ENCODE peak calls at places on chromosomes 2 and 18, in four cellular contexts. One of them, this sample, is unnamed.

GRCh38 chr2:121868652-121869051 is 113.2 kb downstream of the TSN start:
- DNase-seq in adrenal gland: no peak
- DNase-seq in CD8-positive, alpha-beta T cell: no peak
- DNase-seq in sigmoid colon: no peak
- DNase-seq in this sample: no peak

GRCh38 chr2:204625135-204625534 is 79.9 kb downstream of the PARD3B start:
- DNase-seq in adrenal gland: no peak
- DNase-seq in CD8-positive, alpha-beta T cell: no peak
- DNase-seq in sigmoid colon: no peak
- DNase-seq in this sample: no peak

GRCh38 chr18:13235981-13236380 is 17.4 kb downstream of the LDLRAD4 start:
- DNase-seq in adrenal gland: peak; percentile 21
- DNase-seq in CD8-positive, alpha-beta T cell: no peak
- DNase-seq in sigmoid colon: peak; percentile 91
- DNase-seq in this sample: no peak

GRCh38 chr18:73824684-73825083 is 322.9 kb downstream of the FBXO15 start:
- DNase-seq in adrenal gland: no peak
- DNase-seq in CD8-positive, alpha-beta T cell: no peak
- DNase-seq in sigmoid colon: no peak
- DNase-seq in this sample: no peak

GRCh38 chr18:79772865-79773696 is 24.7 kb upstream of the KCNG2 start:
- DNase-seq in adrenal gland: no peak
- DNase-seq in CD8-positive, alpha-beta T cell: no peak
- DNase-seq in sigmoid colon: peak; percentile 38
- DNase-seq in this sample: no peak

GRCh38 chr18:23640023-23640422 is 22.7 kb downstream of the ANKRD29 start:
- DNase-seq in adrenal gland: no peak
- DNase-seq in CD8-positive, alpha-beta T cell: no peak
- DNase-seq in sigmoid colon: no peak
- DNase-seq in this sample: no peak

GRCh38 chr18:58584219-58585127 is 44.4 kb downstream of the ALPK2 start:
- DNase-seq in adrenal gland: no peak
- DNase-seq in CD8-positive, alpha-beta T cell: no peak
- DNase-seq in sigmoid colon: no peak
- DNase-seq in this sample: no peak

GRCh38 chr2:176419591-176420071 is 150.4 kb downstream of the MTX2 start:
- DNase-seq in adrenal gland: no peak
- DNase-seq in CD8-positive, alpha-beta T cell: no peak
- DNase-seq in sigmoid colon: no peak
- DNase-seq in this sample: no peak

GRCh38 chr2:221203138-221203537 is 369.0 kb downstream of the EPHA4 start:
- DNase-seq in adrenal gland: no peak
- DNase-seq in CD8-positive, alpha-beta T cell: no peak
- DNase-seq in sigmoid colon: no peak
- DNase-seq in this sample: no peak

GRCh38 chr2:127218843-127219715 is 1.0 kb downstream of the CYP27C1 start:
- DNase-seq in adrenal gland: no peak
- DNase-seq in CD8-positive, alpha-beta T cell: no peak
- DNase-seq in sigmoid colon: no peak
- DNase-seq in this sample: no peak

GRCh38 chr2:219469186-219469724 is 29.4 kb upstream of the GMPPA start:
- DNase-seq in adrenal gland: peak; percentile 13
- DNase-seq in CD8-positive, alpha-beta T cell: no peak
- DNase-seq in sigmoid colon: no peak
- DNase-seq in this sample: no peak

GRCh38 chr2:47744074-47744473 is 38.9 kb upstream of the MSH6 start:
- DNase-seq in adrenal gland: no peak
- DNase-seq in CD8-positive, alpha-beta T cell: no peak
- DNase-seq in sigmoid colon: no peak
- DNase-seq in this sample: no peak

GRCh38 chr2:50514881-50515280 is 517.1 kb downstream of the NRXN1 start:
- DNase-seq in adrenal gland: no peak
- DNase-seq in CD8-positive, alpha-beta T cell: no peak
- DNase-seq in sigmoid colon: no peak
- DNase-seq in this sample: no peak

GRCh38 chr2:130797493-130798435 is 39.0 kb upstream of the ARHGEF4 start:
- DNase-seq in adrenal gland: peak; percentile 92
- DNase-seq in CD8-positive, alpha-beta T cell: peak; percentile 77
- DNase-seq in sigmoid colon: peak; percentile 92
- DNase-seq in this sample: peak; percentile 93

GRCh38 chr18:22186484-22186971 is 17.1 kb downstream of the GATA6 start:
- DNase-seq in adrenal gland: peak; percentile 67
- DNase-seq in CD8-positive, alpha-beta T cell: no peak
- DNase-seq in sigmoid colon: no peak
- DNase-seq in this sample: no peak

GRCh38 chr2:225399509-225399908 is at the start of gene NYAP2:
- DNase-seq in adrenal gland: no peak
- DNase-seq in CD8-positive, alpha-beta T cell: no peak
- DNase-seq in sigmoid colon: no peak
- DNase-seq in this sample: no peak

GRCh38 chr2:216765810-216766259 is 70.5 kb upstream of the IGFBP5 start:
- DNase-seq in adrenal gland: peak; percentile 78
- DNase-seq in CD8-positive, alpha-beta T cell: no peak
- DNase-seq in sigmoid colon: no peak
- DNase-seq in this sample: peak; percentile 68

GRCh38 chr2:10477443-10478297 is 29.5 kb upstream of the ODC1 start:
- DNase-seq in adrenal gland: no peak
- DNase-seq in CD8-positive, alpha-beta T cell: no peak
- DNase-seq in sigmoid colon: peak; percentile 34
- DNase-seq in this sample: no peak

GRCh38 chr2:10977003-10977402 is 65.3 kb downstream of the KCNF1 start:
- DNase-seq in adrenal gland: no peak
- DNase-seq in CD8-positive, alpha-beta T cell: no peak
- DNase-seq in sigmoid colon: no peak
- DNase-seq in this sample: no peak

GRCh38 chr2:139353874-139354273 is 573.7 kb upstream of the NXPH2 start:
- DNase-seq in adrenal gland: no peak
- DNase-seq in CD8-positive, alpha-beta T cell: no peak
- DNase-seq in sigmoid colon: no peak
- DNase-seq in this sample: no peak

GRCh38 chr2:69149631-69150215 is 136.7 kb downstream of the ANTXR1 start:
- DNase-seq in adrenal gland: peak; percentile 81
- DNase-seq in CD8-positive, alpha-beta T cell: no peak
- DNase-seq in sigmoid colon: peak; percentile 84
- DNase-seq in this sample: peak; percentile 60

GRCh38 chr2:30282081-30282480 is 50.7 kb downstream of the LBH start:
- DNase-seq in adrenal gland: no peak
- DNase-seq in CD8-positive, alpha-beta T cell: no peak
- DNase-seq in sigmoid colon: no peak
- DNase-seq in this sample: no peak

GRCh38 chr2:232338759-232339106 is 39.8 kb upstream of the ALPP start:
- DNase-seq in adrenal gland: no peak
- DNase-seq in CD8-positive, alpha-beta T cell: no peak
- DNase-seq in sigmoid colon: peak; percentile 53
- DNase-seq in this sample: no peak

GRCh38 chr2:75030218-75031009 is 72.0 kb downstream of the POLE4 start:
- DNase-seq in adrenal gland: no peak
- DNase-seq in CD8-positive, alpha-beta T cell: no peak
- DNase-seq in sigmoid colon: no peak
- DNase-seq in this sample: no peak

GRCh38 chr2:106596844-106597243 is 109.7 kb downstream of the CD8B2 start:
- DNase-seq in adrenal gland: no peak
- DNase-seq in CD8-positive, alpha-beta T cell: no peak
- DNase-seq in sigmoid colon: no peak
- DNase-seq in this sample: no peak

GRCh38 chr2:218516614-218517013 is 51.5 kb downstream of the USP37 start:
- DNase-seq in adrenal gland: no peak
- DNase-seq in CD8-positive, alpha-beta T cell: no peak
- DNase-seq in sigmoid colon: no peak
- DNase-seq in this sample: no peak

GRCh38 chr2:234911271-234911670 is 40.5 kb upstream of the SH3BP4 start:
- DNase-seq in adrenal gland: peak; percentile 22
- DNase-seq in CD8-positive, alpha-beta T cell: no peak
- DNase-seq in sigmoid colon: no peak
- DNase-seq in this sample: no peak

GRCh38 chr2:231371430-231372054 is 24.0 kb upstream of the B3GNT7 start:
- DNase-seq in adrenal gland: no peak
- DNase-seq in CD8-positive, alpha-beta T cell: no peak
- DNase-seq in sigmoid colon: no peak
- DNase-seq in this sample: no peak

GRCh38 chr2:43853141-43854081 is 14.6 kb downstream of the ABCG8 start:
- DNase-seq in adrenal gland: no peak
- DNase-seq in CD8-positive, alpha-beta T cell: no peak
- DNase-seq in sigmoid colon: no peak
- DNase-seq in this sample: no peak

GRCh38 chr2:24231461-24231881 is 56.6 kb downstream of the FAM228A start:
- DNase-seq in adrenal gland: no peak
- DNase-seq in CD8-positive, alpha-beta T cell: no peak
- DNase-seq in sigmoid colon: no peak
- DNase-seq in this sample: no peak

GRCh38 chr2:179898873-179899272 is 37.5 kb upstream of the ZNF385B start:
- DNase-seq in adrenal gland: peak; percentile 47
- DNase-seq in CD8-positive, alpha-beta T cell: no peak
- DNase-seq in sigmoid colon: no peak
- DNase-seq in this sample: no peak

DNA sequence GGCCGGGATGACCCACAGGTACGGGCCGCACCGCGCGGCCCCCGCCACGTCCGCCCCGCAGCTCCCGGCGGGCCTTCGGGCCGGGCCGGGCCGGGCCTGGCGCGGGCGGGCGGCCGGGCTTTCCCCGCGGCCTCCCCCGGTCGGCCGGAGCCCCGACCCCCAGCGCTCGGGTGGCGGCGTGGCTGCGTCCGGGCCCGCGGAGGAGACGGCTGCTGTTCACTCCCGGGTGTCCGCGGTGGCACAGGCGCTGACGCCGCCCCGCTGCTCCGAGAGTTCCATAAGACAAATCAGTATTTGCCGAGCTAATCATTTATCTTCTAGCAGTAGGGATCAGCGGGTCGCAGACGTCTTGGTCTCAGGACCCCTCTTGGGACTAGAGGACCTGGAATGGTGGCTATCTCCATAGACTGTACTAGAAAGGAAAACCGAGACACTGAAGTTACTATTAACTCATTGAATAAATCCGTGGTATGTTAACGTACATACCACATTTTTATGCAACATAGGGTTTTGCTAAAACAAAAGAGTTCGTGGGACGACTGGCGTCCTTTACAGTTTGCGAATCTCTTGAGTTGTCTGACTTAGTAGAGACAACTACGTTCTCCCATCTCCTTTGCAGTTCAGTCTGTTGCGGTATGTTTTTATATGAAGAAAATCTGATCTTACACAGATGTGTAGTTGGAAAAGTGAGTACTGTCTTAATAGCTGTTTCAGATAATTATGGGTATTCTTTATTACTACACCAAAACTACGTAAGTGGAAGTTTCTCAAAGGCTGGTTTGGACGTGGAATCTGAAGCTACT is 508 bp downstream of the LIMS1 start:
- DNase-seq in adrenal gland: peak; percentile 55
- DNase-seq in CD8-positive, alpha-beta T cell: peak; percentile 7
- DNase-seq in sigmoid colon: peak; percentile 75
- DNase-seq in this sample: peak; percentile 49
- H3K4me1 ChIP-seq in adrenal gland: peaks cover 31% of the 10 kb centered on the region
- H3K4me1 ChIP-seq in CD8-positive, alpha-beta T cell: peaks cover 7% of the 10 kb centered on the region
- H3K4me1 ChIP-seq in sigmoid colon: peaks cover 41% of the 10 kb centered on the region
- H3K4me1 ChIP-seq in this sample: peaks cover 17% of the 10 kb centered on the region

GRCh38 chr18:75249672-75250470 is 39.3 kb downstream of the TSHZ1 start:
- DNase-seq in adrenal gland: no peak
- DNase-seq in CD8-positive, alpha-beta T cell: no peak
- DNase-seq in sigmoid colon: no peak
- DNase-seq in this sample: no peak
- H3K4me1 ChIP-seq in adrenal gland: peaks cover 76% of the 10 kb centered on the region
- H3K4me1 ChIP-seq in CD8-positive, alpha-beta T cell: peaks cover 43% of the 10 kb centered on the region
- H3K4me1 ChIP-seq in sigmoid colon: peaks cover 58% of the 10 kb centered on the region
- H3K4me1 ChIP-seq in this sample: peaks cover 7% of the 10 kb centered on the region

GRCh38 chr2:206521612-206522011 is 78.3 kb downstream of the ADAM23 start:
- DNase-seq in adrenal gland: no peak
- DNase-seq in CD8-positive, alpha-beta T cell: no peak
- DNase-seq in sigmoid colon: no peak
- DNase-seq in this sample: no peak
- H3K4me1 ChIP-seq in adrenal gland: no peaks in the 10 kb centered on the region
- H3K4me1 ChIP-seq in CD8-positive, alpha-beta T cell: no peaks in the 10 kb centered on the region
- H3K4me1 ChIP-seq in sigmoid colon: no peaks in the 10 kb centered on the region
- H3K4me1 ChIP-seq in this sample: no peaks in the 10 kb centered on the region

GRCh38 chr2:240558229-240558885 is 569 bp upstream of the ANKMY1 start:
- DNase-seq in adrenal gland: no peak
- DNase-seq in CD8-positive, alpha-beta T cell: no peak
- DNase-seq in sigmoid colon: peak; percentile 42
- DNase-seq in this sample: no peak

GRCh38 chr2:240560480-240561324 is 545 bp downstream of the DUSP28 start:
- DNase-seq in adrenal gland: peak; percentile 100
- DNase-seq in CD8-positive, alpha-beta T cell: peak; percentile 99
- DNase-seq in sigmoid colon: peak; percentile 100
- DNase-seq in this sample: peak; percentile 100

GRCh38 chr2:240559271-240559670 is 886 bp upstream of the DUSP28 start:
- DNase-seq in adrenal gland: no peak
- DNase-seq in CD8-positive, alpha-beta T cell: no peak
- DNase-seq in sigmoid colon: peak; percentile 42
- DNase-seq in this sample: no peak

GRCh38 chr2:240561325-240561971 is 1.3 kb downstream of the DUSP28 start:
- DNase-seq in adrenal gland: no peak
- DNase-seq in CD8-positive, alpha-beta T cell: no peak
- DNase-seq in sigmoid colon: peak; percentile 61
- DNase-seq in this sample: no peak

DNA sequence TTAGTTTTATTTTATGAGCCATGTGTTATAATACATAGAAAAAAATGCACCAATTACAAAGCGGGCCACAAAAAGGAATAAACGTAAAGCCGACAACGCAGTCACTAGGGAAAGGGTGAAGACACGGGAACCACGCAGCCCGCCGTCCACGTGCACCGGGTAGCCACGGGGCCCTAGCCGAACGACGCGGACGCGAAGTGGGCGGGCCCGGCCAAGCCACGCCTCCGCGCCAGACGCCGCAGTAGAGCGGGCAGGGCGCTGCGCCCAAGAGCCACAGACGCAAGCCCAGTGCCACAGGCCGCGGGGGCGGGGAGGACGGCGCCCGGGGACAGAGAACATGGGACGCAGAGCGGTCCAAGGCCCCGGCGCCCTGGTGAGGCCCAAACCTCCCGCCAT is at the start of gene DUSP28:
- DNase-seq in adrenal gland: peak; percentile 97
- DNase-seq in CD8-positive, alpha-beta T cell: peak; percentile 79
- DNase-seq in sigmoid colon: peak; percentile 96
- DNase-seq in this sample: peak; percentile 94
- H3K4me1 ChIP-seq in adrenal gland: peaks cover 48% of the 10 kb centered on the region
- H3K4me1 ChIP-seq in CD8-positive, alpha-beta T cell: peaks cover 76% of the 10 kb centered on the region
- H3K4me1 ChIP-seq in sigmoid colon: peaks cover 46% of the 10 kb centered on the region
- H3K4me1 ChIP-seq in this sample: peaks cover 39% of the 10 kb centered on the region